ENCODE peak calls at places on chromosomes 13 and 19, in four cellular contexts. Y, E, Q and H are unnamed samples.

GRCh38 chr19:54464624-54465266 is 1.2 kb upstream of the LENG9 start:
- DNase-seq in Q (peak), E (peak), Y (peak), H (peak)

GRCh38 chr19:16200038-16200775 is 2.5 kb downstream of the AP1M1 start:
- DNase-seq in Q (no peak), Y (no peak), E (no peak), H (no peak)

GRCh38 chr13:93857126-93857525 is 622.4 kb downstream of the DCT start:
- DNase-seq in E (no peak), Y (no peak), Q (peak), H (no peak)

GRCh38 chr19:49637865-49638350 is 2.0 kb downstream of the RRAS start:
- DNase-seq in E (peak), Y (peak), Q (peak), H (peak)

GRCh38 chr19:29872224-29872731 is 60.5 kb downstream of the CCNE1 start:
- DNase-seq in E (no peak), Q (peak), Y (no peak), H (no peak)

GRCh38 chr13:26061947-26062346 is 10.1 kb upstream of the SHISA2 start:
- DNase-seq in Y (no peak), Q (peak), E (peak), H (peak)

GRCh38 chr13:57409121-57409520 is 222.4 kb upstream of the PCDH17 start:
- DNase-seq in E (no peak), Y (no peak), Q (no peak), H (no peak)

GRCh38 chr19:3586124-3586626 is 897 bp downstream of the GIPC3 start:
- DNase-seq in E (no peak), Y (no peak), Q (no peak), H (no peak)

GRCh38 chr19:28244966-28245365 is 968.0 kb downstream of the UQCRFS1 start:
- DNase-seq in E (no peak), Q (no peak), Y (no peak), H (no peak)

GRCh38 chr13:48163066-48163465 is 68.2 kb upstream of the MED4 start:
- DNase-seq in E (peak), Q (no peak), Y (no peak), H (no peak)

GRCh38 chr19:3710265-3710812 is 2.2 kb downstream of the TJP3 start:
- DNase-seq in E (no peak), Y (peak), Q (peak), H (peak)

GRCh38 chr13:98454389-98454881 is 122.5 kb downstream of the STK24 start:
- DNase-seq in Q (peak), E (peak), Y (no peak), H (peak)

GRCh38 chr13:113763961-113764792 is 5.2 kb downstream of the TMEM255B start:
- DNase-seq in Q (no peak), E (no peak), Y (no peak), H (no peak)

GRCh38 chr19:45162464-45163143 is 1.8 kb upstream of the NKPD1 start:
- DNase-seq in Q (no peak), E (no peak), Y (no peak), H (no peak)

GRCh38 chr13:73535341-73535740 is 476.5 kb downstream of the KLF5 start:
- DNase-seq in Y (no peak), Q (no peak), E (no peak), H (no peak)

GRCh38 chr19:5470264-5470671 is 15.1 kb downstream of the ZNRF4 start:
- DNase-seq in Y (no peak), Q (no peak), E (no peak), H (no peak)

GRCh38 chr13:109465151-109465550 is 321.2 kb downstream of the IRS2 start:
- DNase-seq in Q (no peak), E (no peak), Y (no peak), H (no peak)

GRCh38 chr13:113782472-113782871 is 23.4 kb downstream of the TMEM255B start:
- DNase-seq in Y (no peak), Q (no peak), E (no peak), H (no peak)

GRCh38 chr19:45070861-45071544 is 5.3 kb downstream of the ZNF296 start:
- DNase-seq in Q (no peak), E (no peak), Y (no peak), H (no peak)

GRCh38 chr13:77894743-77895142 is 23.9 kb downstream of the EDNRB start:
- DNase-seq in E (no peak), Y (no peak), Q (no peak), H (no peak)

GRCh38 chr19:9673912-9674668 is 810 bp downstream of the ZNF562 start:
- DNase-seq in E (peak), Q (peak), Y (no peak), H (no peak)

GRCh38 chr19:6728346-6728745 is 7.9 kb upstream of the C3 start:
- DNase-seq in Q (no peak), Y (no peak), E (peak), H (no peak)

GRCh38 chr19:2167896-2168618 is 4.3 kb downstream of the DOT1L start:
- DNase-seq in Q (peak), Y (peak), E (peak), H (no peak)

GRCh38 chr13:23856008-23856750 is 33.0 kb downstream of the MIPEP start:
- DNase-seq in E (no peak), Y (no peak), Q (no peak), H (no peak)

GRCh38 chr19:7894612-7895309 is 6.5 kb downstream of the LRRC8E start:
- DNase-seq in E (no peak), Q (no peak), Y (no peak), H (no peak)

GRCh38 chr19:17296278-17296677 is 6.9 kb downstream of the ABHD8 start:
- DNase-seq in Q (peak), E (peak), Y (no peak), H (peak)

GRCh38 chr19:55175117-55175867 is 4.8 kb downstream of the SYT5 start:
- DNase-seq in E (no peak), Q (no peak), Y (no peak), H (no peak)

GRCh38 chr13:91802957-91803356 is 404.5 kb downstream of the GPC5 start:
- DNase-seq in Y (no peak), Q (no peak), E (no peak), H (no peak)

GRCh38 chr13:75145926-75146325 is 336.0 kb downstream of the TBC1D4 start:
- DNase-seq in E (no peak), Y (no peak), Q (peak), H (no peak)

GRCh38 chr19:8575467-8575997 is 1.7 kb downstream of the MYO1F start:
- DNase-seq in Q (peak), E (no peak), Y (no peak), H (peak)

GRCh38 chr13:75327132-75327505 is 154.8 kb downstream of the TBC1D4 start:
- DNase-seq in Q (no peak), E (no peak), Y (no peak), H (no peak)

GRCh38 chr19:14062558-14062855 is 631 bp upstream of the PALM3 start:
- DNase-seq in Y (no peak), Q (no peak), E (no peak), H (no peak)

GRCh38 chr13:73223372-73223781 is 164.6 kb downstream of the KLF5 start:
- DNase-seq in E (no peak), Y (no peak), Q (no peak), H (no peak)

DNA sequence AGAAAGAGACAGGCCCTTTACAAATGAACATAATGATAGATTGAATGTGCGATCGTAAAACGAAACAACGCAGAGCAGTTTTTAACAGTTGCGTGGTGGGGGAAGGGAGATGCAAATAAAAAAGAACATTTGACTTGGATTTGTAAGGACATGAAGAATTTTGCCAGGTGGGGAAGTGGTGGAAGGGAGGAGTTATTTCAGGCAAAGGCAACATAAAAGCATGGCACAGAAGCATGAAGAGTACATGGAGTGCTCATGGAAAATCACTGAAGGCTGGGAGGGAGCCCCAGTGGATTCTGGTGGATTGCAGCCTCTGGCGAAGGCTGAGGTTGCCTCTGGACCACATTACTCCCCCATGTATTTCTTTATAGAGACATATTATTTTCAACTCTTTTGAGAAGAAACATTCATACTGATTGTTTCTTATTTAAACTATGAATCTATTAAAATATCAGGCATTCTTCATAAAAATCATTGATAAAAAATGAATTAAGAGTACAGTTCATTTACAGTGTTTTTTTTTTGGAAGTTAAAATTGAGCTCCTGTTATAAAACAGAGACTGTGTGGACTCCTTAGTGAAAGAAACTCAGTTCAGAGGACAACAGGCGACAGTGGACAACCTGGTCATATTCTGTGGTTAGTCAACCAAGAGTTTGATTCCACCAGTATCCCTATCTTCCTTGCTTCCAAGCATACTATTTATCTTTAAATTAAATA is 57.5 kb downstream of the STARD13 start:
- DNase-seq in E (no peak), Y (no peak), Q (no peak), H (no peak)
- H3K27ac ChIP-seq in E (no peak), Y (peak), Q (peak), H (peak)

GRCh38 chr13:95603887-95604533 is 40.5 kb downstream of the DZIP1 start:
- DNase-seq in E (peak), Q (peak), Y (no peak), H (peak)

GRCh38 chr13:95607363-95607762 is 37.1 kb downstream of the DZIP1 start:
- DNase-seq in Y (no peak), Q (peak), E (peak), H (peak)

GRCh38 chr13:95604534-95604915 is 40.0 kb downstream of the DZIP1 start:
- DNase-seq in Y (no peak), E (no peak), Q (peak), H (peak)

GRCh38 chr13:95605426-95606125 is 38.9 kb downstream of the DZIP1 start:
- DNase-seq in E (no peak), Q (no peak), Y (no peak), H (no peak)

DNA sequence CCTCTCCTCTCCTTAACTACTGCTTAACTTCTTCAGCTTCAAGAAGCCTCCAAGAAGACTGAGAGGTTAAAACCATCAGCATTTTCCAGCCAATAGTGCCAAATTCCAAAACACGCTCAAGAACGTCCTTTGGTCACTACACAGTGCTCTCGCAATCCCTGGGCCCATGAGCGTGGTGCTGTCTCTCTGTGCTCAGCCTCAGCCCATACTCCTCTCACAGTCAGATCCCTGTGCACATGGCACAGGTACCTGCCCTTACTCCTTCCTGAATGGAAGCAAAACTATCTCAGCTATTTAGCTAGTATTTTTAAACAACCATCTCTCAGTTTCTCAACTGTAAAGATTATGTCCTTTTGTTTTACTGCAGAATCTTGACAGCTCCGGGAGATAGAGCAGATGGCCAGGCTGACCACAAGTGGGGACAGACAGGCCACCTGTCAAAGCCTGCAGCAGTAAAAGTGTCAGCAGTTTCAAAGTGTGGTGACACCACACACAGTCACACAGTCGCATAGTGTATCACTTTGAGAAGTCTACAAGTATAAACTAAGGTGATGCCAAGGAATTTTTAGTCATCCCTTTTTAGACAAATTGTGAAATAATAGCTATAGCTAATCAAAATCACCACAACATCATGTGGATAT is 35.7 kb downstream of the DZIP1 start:
- DNase-seq in E (no peak), Y (no peak), Q (peak), H (no peak)
- H3K27ac ChIP-seq in E (no peak), Y (no peak), Q (no peak), H (no peak)

GRCh38 chr19:39847525-39847924 is 1.3 kb upstream of the FBL start:
- DNase-seq in Y (no peak), Q (no peak), E (no peak), H (no peak)
- H3K27ac ChIP-seq in Y (no peak), Q (no peak), E (no peak), H (no peak)

DNA sequence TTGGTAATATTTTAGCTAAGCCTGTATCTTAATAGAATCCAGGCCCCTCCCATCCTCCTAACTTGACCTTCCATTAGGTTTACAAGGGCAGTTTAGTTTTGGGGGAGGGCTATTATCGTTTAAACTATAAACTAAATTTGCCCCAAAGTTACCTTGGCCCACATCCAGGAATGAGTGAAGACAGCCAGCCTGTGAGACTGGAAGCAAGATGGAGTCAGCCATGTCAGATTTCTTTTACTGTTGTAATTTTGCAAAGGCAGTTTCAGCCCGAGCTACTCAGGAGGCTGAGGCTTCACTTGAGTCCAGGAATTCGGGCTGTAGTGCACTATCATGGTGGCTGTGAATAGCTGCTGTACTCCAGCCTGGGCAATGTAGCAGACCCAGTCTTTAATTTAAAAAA is 18.0 kb upstream of the RCBTB1 start:
- DNase-seq in Q (no peak), Y (no peak), E (no peak), H (no peak)
- H3K27ac ChIP-seq in Q (no peak), Y (no peak), E (no peak), H (no peak)

GRCh38 chr13:38814331-38814730 is 127.5 kb downstream of the FREM2 start:
- DNase-seq in E (no peak), Y (no peak), Q (no peak), H (no peak)
- H3K27ac ChIP-seq in E (no peak), Y (no peak), Q (no peak), H (no peak)

GRCh38 chr19:18833849-18834643 is 2.3 kb downstream of the UPF1 start:
- DNase-seq in E (peak), Y (no peak), Q (no peak), H (no peak)
- H3K27ac ChIP-seq in E (no peak), Y (no peak), Q (peak), H (no peak)

GRCh38 chr13:99590519-99591011 is 89.3 kb downstream of the TM9SF2 start:
- DNase-seq in Y (no peak), Q (peak), E (peak), H (peak)
- H3K27ac ChIP-seq in Y (peak), Q (no peak), E (no peak), H (no peak)

DNA sequence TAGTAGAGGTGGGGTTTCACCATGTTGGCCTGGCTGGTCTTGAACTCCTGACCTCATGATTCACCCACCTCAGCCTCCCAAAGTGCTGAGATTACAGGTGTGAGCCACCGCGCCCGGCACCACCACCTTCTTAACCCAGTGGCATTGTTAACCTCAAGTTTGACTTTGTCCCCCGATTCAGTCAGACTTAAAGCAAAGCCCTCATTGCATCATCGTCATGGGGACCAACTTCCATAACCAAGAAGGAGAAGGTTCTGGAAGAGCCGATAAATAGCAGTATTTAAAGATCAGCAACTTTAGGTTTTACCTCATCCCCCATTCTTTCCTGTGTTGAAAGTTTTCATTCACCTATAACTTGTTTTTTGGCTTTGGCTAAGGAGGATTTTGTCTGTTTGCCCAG is 6.7 kb upstream of the INAFM1 start:
- DNase-seq in Q (no peak), E (no peak), Y (no peak), H (no peak)
- H3K27ac ChIP-seq in Q (no peak), E (no peak), Y (no peak), H (no peak)

DNA sequence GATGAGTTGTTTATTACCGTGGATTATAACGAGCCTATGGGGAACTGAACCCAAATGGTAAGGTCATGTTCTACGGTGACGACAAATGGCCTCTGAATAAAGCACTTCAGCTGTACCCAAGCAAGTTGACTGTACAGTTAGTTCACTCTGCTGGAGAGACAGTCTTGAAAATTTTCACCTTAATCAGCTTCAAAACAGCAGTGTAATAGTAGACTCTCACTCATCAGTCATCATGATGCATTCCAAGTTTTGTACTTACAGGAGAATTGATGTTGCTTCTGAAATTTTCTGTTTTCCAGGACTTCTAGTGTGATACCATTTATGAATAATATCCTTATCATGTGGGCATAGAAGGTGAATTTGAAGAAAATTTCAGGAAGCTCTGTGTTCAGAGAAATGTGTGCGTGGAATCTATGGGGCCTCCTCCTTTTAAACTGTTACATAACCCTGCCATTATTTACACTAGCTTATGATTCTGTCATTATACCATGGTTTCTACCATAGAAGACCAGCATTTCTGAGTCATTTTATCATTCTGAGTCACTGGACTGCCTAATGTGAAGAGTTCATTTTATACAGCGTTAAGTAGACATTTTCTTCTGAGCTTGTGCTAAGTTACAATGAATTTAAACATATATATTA is 96.9 kb downstream of the WDFY2 start:
- DNase-seq in Q (peak), E (no peak), Y (no peak), H (peak)
- H3K27ac ChIP-seq in Q (no peak), E (no peak), Y (no peak), H (peak)